ENCODE peak calls at places on chromosomes 13 and 19, in five cellular contexts. K, H, N, B and G are unnamed samples.

GRCh38 chr19:44904426-44904994 is 1.1 kb upstream of the APOE start:
- DNase-seq in K (peak; percentile 35), H (no peak), N (no peak), B (no peak), G (no peak)

GRCh38 chr13:35549481-35549880 is 73.0 kb upstream of the MAB21L1 start:
- DNase-seq in K (peak; percentile 27), H (no peak), N (peak; percentile 70), B (peak; percentile 51), G (peak; percentile 72)

GRCh38 chr13:112696001-112696868 is 6.4 kb downstream of the ATP11A start:
- DNase-seq in K (no peak), H (no peak), N (no peak), B (no peak), G (no peak)

GRCh38 chr13:80473695-80474094 is 132.8 kb upstream of the SPRY2 start:
- DNase-seq in K (peak; percentile 71), H (no peak), N (peak; percentile 79), B (peak; percentile 90), G (peak; percentile 87)

GRCh38 chr13:112446867-112447266 is 70.7 kb downstream of the SPACA7 start:
- DNase-seq in K (no peak), H (no peak), N (no peak), B (no peak), G (no peak)

GRCh38 chr19:40862785-40863184 is 12.5 kb upstream of the CYP2A6 start:
- DNase-seq in K (peak; percentile 56), H (no peak), N (no peak), B (peak; percentile 14), G (peak; percentile 40)

GRCh38 chr19:39282021-39282420 is 13.8 kb downstream of the IFNL2 start:
- DNase-seq in K (no peak), H (no peak), N (no peak), B (no peak), G (no peak)

GRCh38 chr13:60229708-60230272 is 66.1 kb upstream of the DIAPH3 start:
- DNase-seq in K (no peak), H (no peak), N (no peak), B (no peak), G (no peak)

GRCh38 chr19:11381535-11382369 is 2.4 kb downstream of the EPOR start:
- DNase-seq in K (peak; percentile 96), H (peak; percentile 78), N (peak; percentile 80), B (peak; percentile 79), G (peak; percentile 93)

GRCh38 chr19:6002591-6002990 is 24.7 kb upstream of the RANBP3 start:
- DNase-seq in K (no peak), H (no peak), N (no peak), B (no peak), G (no peak)

GRCh38 chr13:98582947-98583346 is 6.0 kb upstream of the STK24 start:
- DNase-seq in K (no peak), H (no peak), N (no peak), B (no peak), G (no peak)

GRCh38 chr19:54648129-54648528 is 14.7 kb upstream of the LILRB4 start:
- DNase-seq in K (no peak), H (no peak), N (no peak), B (no peak), G (no peak)

GRCh38 chr19:13095393-13095784 is 7.3 kb downstream of the LYL1 start:
- DNase-seq in K (no peak), H (no peak), N (no peak), B (no peak), G (no peak)

GRCh38 chr13:90188237-90188636 is 1159.2 kb upstream of the MIR17HG start:
- DNase-seq in K (no peak), H (no peak), N (no peak), B (no peak), G (no peak)

GRCh38 chr13:75263741-75264407 is 218.1 kb downstream of the TBC1D4 start:
- DNase-seq in K (no peak), H (no peak), N (peak; percentile 72), B (peak; percentile 27), G (peak; percentile 68)

GRCh38 chr13:50196118-50196517 is 180.9 kb downstream of the KCNRG start:
- DNase-seq in K (no peak), H (no peak), N (no peak), B (no peak), G (no peak)

GRCh38 chr13:110563463-110563774 is 1.9 kb upstream of the RAB20 start:
- DNase-seq in K (no peak), H (no peak), N (no peak), B (no peak), G (no peak)

GRCh38 chr13:111304041-111304544 is 16.3 kb upstream of the TEX29 start:
- DNase-seq in K (no peak), H (peak; percentile 14), N (no peak), B (no peak), G (no peak)

GRCh38 chr19:1279782-1280341 is 4.5 kb downstream of the FAM174C start:
- DNase-seq in K (peak; percentile 83), H (peak; percentile 89), N (peak; percentile 83), B (peak; percentile 87), G (peak; percentile 84)

GRCh38 chr19:28289294-28290063 is 923.5 kb downstream of the UQCRFS1 start:
- DNase-seq in K (no peak), H (peak; percentile 69), N (peak; percentile 14), B (peak; percentile 26), G (peak; percentile 51)

GRCh38 chr19:10979950-10980349 is 19.1 kb downstream of the SMARCA4 start:
- DNase-seq in K (no peak), H (peak; percentile 24), N (no peak), B (no peak), G (no peak)

GRCh38 chr13:24038846-24039330 is 121.6 kb upstream of the SPATA13 start:
- DNase-seq in K (no peak), H (peak; percentile 16), N (peak; percentile 60), B (peak; percentile 49), G (peak; percentile 61)

GRCh38 chr19:57192064-57192395 is 730 bp downstream of the ZNF264 start:
- DNase-seq in K (peak; percentile 40), H (no peak), N (peak; percentile 10), B (peak; percentile 24), G (no peak)

GRCh38 chr19:10797541-10798256 is 38.3 kb downstream of the TMED1 start:
- DNase-seq in K (no peak), H (no peak), N (no peak), B (peak; percentile 29), G (no peak)

GRCh38 chr13:68897331-68897730 is 1210.3 kb upstream of the ATXN8OS start:
- DNase-seq in K (no peak), H (no peak), N (no peak), B (no peak), G (no peak)

GRCh38 chr13:110308377-110309158 is 1.5 kb downstream of the COL4A2 start:
- DNase-seq in K (peak; percentile 24), H (no peak), N (peak; percentile 72), B (peak; percentile 68), G (peak; percentile 64)

GRCh38 chr13:26656919-26657318 is 99.4 kb downstream of the WASF3 start:
- DNase-seq in K (no peak), H (no peak), N (peak; percentile 43), B (peak; percentile 70), G (peak; percentile 70)

GRCh38 chr13:40963927-40964326 is 55.2 kb downstream of the ELF1 start:
- DNase-seq in K (peak; percentile 23), H (no peak), N (peak; percentile 43), B (peak; percentile 66), G (peak; percentile 63)

GRCh38 chr13:92838786-92839185 is 387.8 kb upstream of the GPC6 start:
- DNase-seq in K (peak; percentile 0), H (no peak), N (peak; percentile 95), B (peak; percentile 97), G (peak; percentile 96)

GRCh38 chr19:1074512-1075283 is 7.7 kb downstream of the ARHGAP45 start:
- DNase-seq in K (peak; percentile 74), H (peak; percentile 94), N (no peak), B (no peak), G (no peak)

GRCh38 chr19:54691582-54692293 is 29.0 kb downstream of the LILRB4 start:
- DNase-seq in K (no peak), H (no peak), N (no peak), B (no peak), G (no peak)

GRCh38 chr19:42283248-42284065 is 14.4 kb downstream of the CIC start:
- DNase-seq in K (peak; percentile 97), H (peak; percentile 97), N (peak; percentile 95), B (peak; percentile 92), G (peak; percentile 82)

GRCh38 chr19:42284641-42285341 is 15.7 kb downstream of the CIC start:
- DNase-seq in K (no peak), H (no peak), N (no peak), B (no peak), G (no peak)

GRCh38 chr19:42282810-42283247 is 13.8 kb downstream of the CIC start:
- DNase-seq in K (no peak), H (no peak), N (no peak), B (no peak), G (no peak)

GRCh38 chr19:42285546-42285945 is 16.4 kb upstream of the PRR19 start:
- DNase-seq in K (no peak), H (no peak), N (no peak), B (no peak), G (no peak)

DNA sequence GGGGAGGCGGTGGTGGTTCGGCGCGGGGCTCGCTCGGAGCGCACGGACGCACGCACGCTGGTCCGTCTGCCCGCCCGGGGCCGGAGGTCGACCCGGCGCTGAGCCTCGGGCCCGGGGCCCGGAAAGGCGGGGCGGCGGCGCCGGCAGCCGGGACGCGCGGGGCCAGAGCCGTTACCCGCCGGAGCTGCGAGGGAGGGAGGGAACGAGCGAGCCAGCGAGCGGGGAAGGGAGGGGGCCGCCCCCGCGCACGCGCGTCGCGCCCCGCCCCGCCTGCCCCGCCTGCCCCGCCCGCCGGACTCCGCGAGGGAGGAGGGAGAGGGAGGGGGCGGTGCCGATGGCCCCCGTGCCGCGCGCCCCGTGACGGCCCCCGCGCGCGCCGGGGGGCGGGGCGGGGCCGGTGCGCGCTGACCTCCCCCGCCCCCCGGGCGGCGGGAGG is 15.0 kb downstream of the CIC start:
- DNase-seq in K (peak; percentile 86), H (peak; percentile 89), N (peak; percentile 65), B (peak; percentile 78), G (peak; percentile 65)
- H3K4me3 ChIP-seq in K (peak overlapping the region; percentile 76), H (peak overlapping the region; percentile 53), N (peak overlapping the region; percentile 15), B (peak overlapping the region; percentile 72), G (no peak overlapping the region)

GRCh38 chr19:48644355-48644754 is 1.6 kb downstream of the CA11 start:
- DNase-seq in K (no peak), H (no peak), N (no peak), B (no peak), G (no peak)
- H3K4me3 ChIP-seq in K (no peak overlapping the region), H (no peak overlapping the region), N (no peak overlapping the region), B (peak overlapping the region; percentile 62), G (no peak overlapping the region)

DNA sequence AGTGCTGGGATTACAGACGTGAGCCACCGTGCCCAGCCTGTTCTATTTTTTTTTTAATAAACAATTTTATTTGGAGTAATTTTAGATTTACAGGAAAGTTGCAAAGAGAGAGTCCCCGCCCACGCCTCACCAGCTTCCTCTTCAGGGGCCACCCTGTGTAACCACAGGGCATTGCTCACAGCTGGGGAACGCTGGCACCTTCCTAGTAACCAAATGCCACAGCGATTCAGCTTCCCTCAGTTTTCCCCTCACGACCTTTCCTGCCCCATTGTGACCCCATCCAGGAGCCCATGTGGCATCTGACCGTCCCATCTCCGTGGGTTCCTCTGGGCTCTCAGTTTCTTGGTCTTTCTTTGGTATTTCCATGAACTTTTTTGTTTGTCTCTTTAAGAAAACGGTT is 83.9 kb downstream of the GNG7 start:
- DNase-seq in K (no peak), H (peak; percentile 74), N (peak; percentile 41), B (no peak), G (peak; percentile 44)
- H3K4me3 ChIP-seq in K (no peak overlapping the region), H (no peak overlapping the region), N (no peak overlapping the region), B (no peak overlapping the region), G (no peak overlapping the region)

GRCh38 chr13:30173301-30173605 is 134.1 kb downstream of the KATNAL1 start:
- DNase-seq in K (no peak), H (no peak), N (no peak), B (no peak), G (no peak)
- H3K4me3 ChIP-seq in K (no peak overlapping the region), H (no peak overlapping the region), N (no peak overlapping the region), B (no peak overlapping the region), G (no peak overlapping the region)